ENCODE peak calls at places on chromosome 1, in four cellular contexts. M is lower lobe of right lung, F is hepatocyte, P is IMR-90. K is an unnamed sample.

GRCh38 chr1:3035871-3036645 is 14.8 kb downstream of the ACTRT2 start:
- DNase-seq in M (no peak), F (no peak), P (no peak), K (no peak)

GRCh38 chr1:207991331-207991914 is 80.5 kb upstream of the CD34 start:
- DNase-seq in M (no peak), F (no peak), P (no peak), K (no peak)

GRCh38 chr1:228510101-228510850 is 23.1 kb downstream of the RNF187 start:
- DNase-seq in M (no peak), F (no peak), P (no peak), K (no peak)

GRCh38 chr1:119068427-119068826 is 72.0 kb downstream of the WARS2 start:
- DNase-seq in M (no peak), F (no peak), P (no peak), K (no peak)

GRCh38 chr1:85220756-85221166 is 19.9 kb upstream of the SYDE2 start:
- DNase-seq in M (no peak), F (no peak), P (peak; percentile 70), K (no peak)

GRCh38 chr1:155961937-155962336 is 16.4 kb downstream of the ARHGEF2 start:
- DNase-seq in M (no peak), F (no peak), P (peak; percentile 97), K (no peak)

GRCh38 chr1:7808253-7808844 is 24.3 kb downstream of the PER3 start:
- DNase-seq in M (no peak), F (peak; percentile 28), P (peak; percentile 40), K (no peak)

GRCh38 chr1:79875187-79875586 is 868.7 kb upstream of the ADGRL4 start:
- DNase-seq in M (no peak), F (no peak), P (no peak), K (no peak)

GRCh38 chr1:25805863-25806225 is 5.9 kb downstream of the SELENON start:
- DNase-seq in M (no peak), F (no peak), P (no peak), K (no peak)

GRCh38 chr1:170126691-170127090 is 19.1 kb upstream of the NTMT2 start:
- DNase-seq in M (no peak), F (peak; percentile 53), P (peak; percentile 95), K (no peak)

GRCh38 chr1:956636-957035 is 2.4 kb downstream of the NOC2L start:
- DNase-seq in M (no peak), F (no peak), P (no peak), K (no peak)

GRCh38 chr1:953524-954320 is 5.3 kb downstream of the NOC2L start:
- DNase-seq in M (no peak), F (no peak), P (no peak), K (no peak)

GRCh38 chr1:952603-953002 is 6.5 kb downstream of the NOC2L start:
- DNase-seq in M (no peak), F (no peak), P (no peak), K (no peak)

GRCh38 chr1:955439-955838 is 3.6 kb downstream of the NOC2L start:
- DNase-seq in M (no peak), F (no peak), P (no peak), K (no peak)

GRCh38 chr1:954927-955326 is 4.1 kb downstream of the NOC2L start:
- DNase-seq in M (no peak), F (no peak), P (no peak), K (no peak)
- H3K36me3 ChIP-seq in M (peaks cover 71% of the 10 kb centered on the region), F (no peaks in the 10 kb centered on the region), P (peaks cover 62% of the 10 kb centered on the region), K (no peaks in the 10 kb centered on the region)

DNA sequence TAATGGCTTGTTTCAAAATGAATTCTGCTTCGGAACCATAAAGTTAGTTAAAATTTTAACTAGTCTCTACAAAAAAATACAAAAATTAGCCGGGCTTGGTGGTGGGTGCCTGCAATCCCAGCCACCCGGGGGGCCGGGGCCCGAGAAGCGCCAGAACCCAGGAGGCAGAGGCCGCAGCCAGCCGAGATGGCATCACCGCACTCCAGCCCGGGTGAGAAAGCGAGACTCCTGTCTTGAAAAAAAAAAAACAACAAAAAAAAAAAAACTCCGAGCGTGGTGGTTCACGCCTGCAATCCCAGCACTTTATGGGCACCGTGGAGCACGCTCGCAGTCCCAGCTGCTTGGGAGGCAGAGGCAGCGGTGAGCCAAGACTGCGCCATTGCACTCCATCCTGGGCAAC is 781.4 kb downstream of the BRINP3 start:
- DNase-seq in M (no peak), F (no peak), P (no peak), K (no peak)
- H3K4me3 ChIP-seq in M (no peak overlapping the region), F (no peak overlapping the region), P (no peak overlapping the region), K (no peak overlapping the region)

GRCh38 chr1:61046434-61046833 is 35.9 kb upstream of the NFIA start:
- DNase-seq in M (no peak), F (no peak), P (no peak), K (no peak)
- H3K4me1 ChIP-seq in M (peaks cover 17% of the 10 kb centered on the region), F (peaks cover under 1% of the 10 kb centered on the region), P (no peaks in the 10 kb centered on the region), K (no peaks in the 10 kb centered on the region)

GRCh38 chr1:35437200-35437599 is 120.0 kb downstream of the KIAA0319L start:
- DNase-seq in M (no peak), F (no peak), P (no peak), K (no peak)
- H3K36me3 ChIP-seq in M (peaks cover 93% of the 10 kb centered on the region), F (no peaks in the 10 kb centered on the region), P (peaks cover 72% of the 10 kb centered on the region), K (peaks cover 4% of the 10 kb centered on the region)

DNA sequence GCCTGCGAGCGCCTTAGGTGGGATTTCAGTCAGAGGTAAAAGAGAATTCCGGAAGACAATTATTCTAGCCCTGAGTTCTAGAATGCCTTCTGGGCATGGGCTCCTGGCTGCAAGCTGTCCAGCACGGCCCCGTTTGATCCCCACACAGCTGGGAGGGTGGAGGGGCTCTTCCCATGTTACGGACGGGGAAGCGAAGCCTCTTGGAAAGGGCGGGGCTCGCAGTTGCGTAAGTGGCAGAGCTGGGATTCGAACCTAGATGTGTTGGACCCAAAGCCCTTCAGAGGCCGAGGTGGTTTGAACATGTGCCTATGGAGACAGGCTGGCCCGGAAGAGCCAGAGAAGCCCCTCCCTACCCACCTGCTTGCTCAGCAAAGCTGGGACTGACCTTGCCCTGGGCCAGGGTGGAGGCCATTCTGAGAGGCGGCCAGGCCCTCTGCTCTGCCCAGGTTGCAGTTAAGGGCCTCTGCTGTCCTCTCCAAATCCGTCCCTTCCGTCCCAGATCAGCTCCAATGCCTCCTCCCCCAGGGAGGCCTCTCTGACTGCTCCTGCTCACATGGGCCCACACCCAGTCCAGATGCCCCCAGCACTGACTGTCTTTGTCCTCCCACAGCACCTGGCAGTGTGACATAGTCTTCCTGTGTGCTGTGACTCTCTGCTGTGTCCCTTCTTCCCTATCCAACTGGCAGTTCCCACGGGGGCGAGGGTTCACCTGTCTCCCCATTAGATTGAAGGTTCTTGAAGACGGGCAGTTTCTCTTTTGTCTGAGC is 1.1 kb upstream of the HSPB7 start:
- DNase-seq in M (no peak), F (no peak), P (no peak), K (no peak)
- H3K4me3 ChIP-seq in M (no peak overlapping the region), F (no peak overlapping the region), P (no peak overlapping the region), K (no peak overlapping the region)

DNA sequence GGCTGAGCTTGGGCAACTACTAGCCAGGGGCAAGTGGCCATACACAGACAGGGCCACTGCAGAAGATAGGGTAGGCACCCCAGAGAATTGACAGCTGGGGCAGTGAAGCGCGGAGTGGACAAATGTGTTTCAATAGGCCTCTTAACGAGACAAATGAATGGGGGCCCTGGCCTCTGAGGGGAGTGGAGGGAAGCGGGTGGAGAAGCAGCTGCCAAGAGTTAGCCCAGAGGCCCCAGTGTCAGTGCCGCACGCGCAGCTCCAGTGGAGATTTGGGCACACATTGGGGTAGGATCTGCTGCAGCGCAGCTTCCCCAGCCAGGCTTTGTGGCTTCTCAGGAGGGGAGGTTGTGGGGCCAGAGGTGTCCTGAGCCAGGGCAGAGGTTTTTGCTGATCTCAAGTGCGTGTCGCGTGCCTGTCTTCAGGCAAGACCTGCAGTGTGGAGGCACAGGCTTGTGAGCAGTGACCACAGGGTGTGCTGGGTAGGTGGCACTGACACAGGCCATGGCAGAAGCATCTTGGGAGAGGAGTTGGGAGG is 16.9 kb downstream of the PTPRF start:
- DNase-seq in M (no peak), F (no peak), P (no peak), K (no peak)
- H3K4me1 ChIP-seq in M (peaks cover 77% of the 10 kb centered on the region), F (peaks cover 86% of the 10 kb centered on the region), P (peaks cover 4% of the 10 kb centered on the region), K (peaks cover 85% of the 10 kb centered on the region)

GRCh38 chr1:9731561-9731960 is 80.0 kb downstream of the PIK3CD start:
- DNase-seq in M (no peak), F (peak; percentile 2), P (no peak), K (no peak)

GRCh38 chr1:9732123-9732971 is 80.8 kb downstream of the PIK3CD start:
- DNase-seq in M (no peak), F (no peak), P (no peak), K (no peak)

GRCh38 chr1:9731051-9731537 is 79.6 kb downstream of the PIK3CD start:
- DNase-seq in M (no peak), F (no peak), P (no peak), K (no peak)

GRCh38 chr1:9735800-9736199 is 84.3 kb downstream of the PIK3CD start:
- DNase-seq in M (no peak), F (no peak), P (no peak), K (no peak)

DNA sequence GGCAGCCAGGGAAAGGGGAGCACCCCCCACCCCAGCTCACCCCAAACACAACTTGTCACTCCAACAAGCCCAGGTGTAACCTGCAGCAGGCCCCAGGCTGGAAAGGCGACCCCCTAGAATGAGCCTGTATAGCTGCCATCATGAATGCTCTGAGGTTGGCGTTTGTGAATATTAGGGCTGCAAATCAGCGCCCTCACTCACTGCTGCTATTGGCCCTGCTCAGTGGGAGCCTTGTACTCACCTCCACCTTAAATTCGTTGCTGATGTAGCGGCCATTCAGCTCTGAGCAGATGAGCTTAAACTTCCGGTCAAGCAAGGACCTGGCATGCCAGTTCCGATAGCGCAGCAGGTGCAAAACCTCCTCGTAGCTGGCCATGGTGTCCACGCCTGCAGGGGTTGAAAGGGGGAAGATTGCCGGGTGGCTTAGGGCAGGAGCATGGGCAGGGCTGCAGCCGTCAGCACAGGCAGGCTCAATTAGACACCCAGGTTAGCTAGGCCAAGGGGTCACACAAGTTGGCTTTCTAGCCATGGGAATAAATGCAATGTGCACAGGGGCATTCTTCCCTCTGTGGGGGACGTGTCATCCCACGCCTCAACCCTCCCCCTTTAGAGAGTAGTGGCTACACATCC is 81.7 kb downstream of the PIK3CD start:
- DNase-seq in M (no peak), F (no peak), P (no peak), K (no peak)
- H3K36me3 ChIP-seq in M (peaks cover 99% of the 10 kb centered on the region), F (no peaks in the 10 kb centered on the region), P (peaks cover 85% of the 10 kb centered on the region), K (peaks cover 48% of the 10 kb centered on the region)